ENCODE peak calls at places on chromosomes 5 and 9, in six cellular contexts. R is fibroblast of lung, V is mammary epithelial cell, E is A549, K is astrocyte, D is HCT116. I is an unnamed sample. For H3K4me1, the result is how much of the 10 kb centered on the place peaks cover.

GRCh38 chr5:176675676-176676360 is 28.5 kb downstream of the TSPAN17 start:
- DNase-seq in R (peak), V (no peak), E (peak), K (no peak), D (peak), I (no peak)

GRCh38 chr5:144812770-144813169 is 642.1 kb downstream of the KCTD16 start:
- DNase-seq in R (peak), V (peak), E (peak), K (peak), D (no peak), I (no peak)

GRCh38 chr9:78325343-78325742 is 28.4 kb downstream of the PSAT1 start:
- DNase-seq in R (peak), V (no peak), E (no peak), K (peak), D (no peak), I (no peak)

GRCh38 chr5:161420526-161420925 is 126.0 kb downstream of the GABRB2 start:
- DNase-seq in R (no peak), V (no peak), E (no peak), K (no peak), D (no peak), I (no peak)

GRCh38 chr9:83707518-83707767 is 315 bp downstream of the UBQLN1 start:
- DNase-seq in R (peak), V (peak), E (no peak), K (peak), D (no peak), I (no peak)

GRCh38 chr5:53403291-53403690 is 77.1 kb upstream of the FST start:
- DNase-seq in R (peak), V (no peak), E (no peak), K (peak), D (no peak), I (no peak)

GRCh38 chr9:111961011-111961410 is 64.4 kb downstream of the UGCG start:
- DNase-seq in R (peak), V (peak), E (no peak), K (peak), D (no peak), I (no peak)

GRCh38 chr9:111118256-111118950 is 80.1 kb upstream of the LPAR1 start:
- DNase-seq in R (peak), V (peak), E (no peak), K (peak), D (no peak), I (no peak)

GRCh38 chr9:136858844-136859757 is 7.0 kb downstream of the MAMDC4 start:
- DNase-seq in R (peak), V (peak), E (peak), K (no peak), D (no peak), I (no peak)

GRCh38 chr5:150503977-150504620 is 3.8 kb upstream of the NDST1 start:
- DNase-seq in R (peak), V (no peak), E (no peak), K (no peak), D (no peak), I (no peak)

GRCh38 chr9:70581214-70581966 is 166.9 kb upstream of the KLF9 start:
- DNase-seq in R (no peak), V (no peak), E (no peak), K (no peak), D (no peak), I (no peak)

GRCh38 chr9:89352874-89353649 is 34.8 kb downstream of the SECISBP2 start:
- DNase-seq in R (no peak), V (no peak), E (no peak), K (no peak), D (no peak), I (no peak)

GRCh38 chr5:169354263-169354662 is 53.3 kb upstream of the SLIT3 start:
- DNase-seq in R (peak), V (peak), E (peak), K (peak), D (no peak), I (no peak)

GRCh38 chr5:55187370-55187769 is 14.4 kb upstream of the CDC20B start:
- DNase-seq in R (no peak), V (peak), E (peak), K (no peak), D (peak), I (no peak)

GRCh38 chr5:126917918-126918623 is 112.3 kb downstream of the MARCHF3 start:
- DNase-seq in R (peak), V (no peak), E (peak), K (peak), D (no peak), I (no peak)

GRCh38 chr9:133950916-133951231 is 41.2 kb downstream of the VAV2 start:
- DNase-seq in R (no peak), V (no peak), E (no peak), K (no peak), D (no peak), I (no peak)

GRCh38 chr5:91263898-91264297 is 119.2 kb downstream of the ARRDC3 start:
- DNase-seq in R (no peak), V (no peak), E (no peak), K (no peak), D (no peak), I (no peak)

GRCh38 chr5:113122053-113122452 is 145.5 kb downstream of the DCP2 start:
- DNase-seq in R (peak), V (peak), E (no peak), K (peak), D (no peak), I (no peak)

GRCh38 chr9:16039988-16040761 is 487.3 kb downstream of the CCDC171 start:
- DNase-seq in R (peak), V (no peak), E (peak), K (peak), D (no peak), I (no peak)

GRCh38 chr5:18394154-18394804 is 760.0 kb downstream of the TAF11L14 start:
- DNase-seq in R (peak), V (peak), E (peak), K (peak), D (no peak), I (peak)

GRCh38 chr5:133108481-133108921 is 56.7 kb downstream of the HSPA4 start:
- DNase-seq in R (no peak), V (no peak), E (no peak), K (no peak), D (no peak), I (no peak)

GRCh38 chr5:133273661-133274596 is 222.1 kb downstream of the HSPA4 start:
- DNase-seq in R (peak), V (peak), E (no peak), K (peak), D (no peak), I (no peak)

GRCh38 chr9:137021979-137022619 is 5.9 kb downstream of the ABCA2 start:
- DNase-seq in R (peak), V (peak), E (peak), K (no peak), D (peak), I (peak)

GRCh38 chr5:90503596-90503995 is 25.8 kb downstream of the LYSMD3 start:
- DNase-seq in R (peak), V (peak), E (no peak), K (no peak), D (no peak), I (no peak)

GRCh38 chr9:76617510-76618194 is 146.6 kb upstream of the PCA3 start:
- DNase-seq in R (no peak), V (no peak), E (no peak), K (no peak), D (no peak), I (no peak)

GRCh38 chr9:76619645-76620044 is 144.6 kb upstream of the PCA3 start:
- DNase-seq in R (no peak), V (no peak), E (no peak), K (no peak), D (no peak), I (no peak)

GRCh38 chr9:76620586-76620985 is 143.7 kb upstream of the PCA3 start:
- DNase-seq in R (no peak), V (no peak), E (no peak), K (no peak), D (no peak), I (no peak)

GRCh38 chr9:76618762-76619161 is 145.5 kb upstream of the PCA3 start:
- DNase-seq in R (peak), V (no peak), E (no peak), K (peak), D (no peak), I (no peak)

GRCh38 chr9:76621011-76621410 is 143.2 kb upstream of the PCA3 start:
- DNase-seq in R (no peak), V (no peak), E (no peak), K (no peak), D (no peak), I (no peak)
- H3K4me1 ChIP-seq in R (under half), V (under half), E (under half), K (under half), D (under half), I (under half)

GRCh38 chr5:38723423-38723822 is 122.4 kb upstream of the OSMR start:
- DNase-seq in R (no peak), V (no peak), E (no peak), K (no peak), D (no peak), I (no peak)

GRCh38 chr5:38724301-38725030 is 121.3 kb upstream of the OSMR start:
- DNase-seq in R (peak), V (no peak), E (peak), K (peak), D (no peak), I (no peak)

GRCh38 chr5:38722918-38723317 is 122.9 kb upstream of the OSMR start:
- DNase-seq in R (no peak), V (no peak), E (no peak), K (no peak), D (no peak), I (no peak)

GRCh38 chr5:38726279-38726678 is 119.5 kb upstream of the OSMR start:
- DNase-seq in R (no peak), V (no peak), E (no peak), K (no peak), D (no peak), I (no peak)

DNA sequence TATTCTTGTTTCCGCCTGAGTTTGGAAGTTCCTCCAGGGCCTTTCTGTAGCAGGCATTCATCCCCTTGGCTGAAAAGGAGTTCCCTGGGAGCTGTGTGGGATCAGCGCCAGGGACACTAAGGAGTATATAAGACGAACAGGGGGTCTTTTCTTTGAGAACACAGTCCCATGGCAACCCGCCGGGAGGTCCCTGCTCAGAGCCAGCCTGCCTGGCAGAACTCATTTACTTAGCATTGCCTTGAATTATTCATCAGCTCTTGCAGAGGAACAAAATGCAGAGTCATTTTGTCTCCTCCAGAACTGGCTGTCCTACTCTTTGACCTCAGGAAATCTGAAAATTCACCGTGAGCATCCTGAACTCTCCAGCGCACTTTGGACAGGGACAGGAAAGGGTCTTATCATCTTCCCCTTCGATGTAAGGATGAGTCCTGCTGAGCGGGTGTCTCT is 120.4 kb upstream of the OSMR start:
- DNase-seq in R (no peak), V (no peak), E (no peak), K (no peak), D (no peak), I (no peak)
- H3K4me2 ChIP-seq in R (no peak), V (no peak), E (no peak), K (no peak), D (no peak), I (no peak)

DNA sequence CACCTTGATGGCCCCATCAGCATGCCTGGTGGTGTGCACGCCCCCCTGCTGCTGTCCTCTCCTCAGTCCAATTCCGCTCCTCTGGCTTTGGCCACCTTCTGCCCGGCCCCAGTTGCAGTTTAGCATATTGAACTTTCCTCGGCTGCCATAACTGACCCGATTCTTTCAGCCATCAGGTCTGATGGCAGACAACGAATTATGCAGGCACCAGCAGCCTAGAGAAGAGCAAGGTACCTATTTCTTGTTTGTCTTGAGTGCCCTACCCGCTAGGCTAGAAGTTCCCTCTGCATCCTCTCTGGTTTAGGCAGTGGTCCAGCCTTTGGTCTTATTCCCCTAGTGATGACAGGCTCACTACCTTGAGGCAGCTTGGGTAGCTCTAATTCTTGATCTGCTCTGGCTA is 43.0 kb upstream of the SLC25A51 start:
- DNase-seq in R (no peak), V (no peak), E (no peak), K (no peak), D (no peak), I (no peak)
- H3K4me1 ChIP-seq in R (under half), V (half or more), E (half or more), K (under half), D (under half), I (under half)

GRCh38 chr5:96254980-96255681 is 177.9 kb downstream of the PCSK1 start:
- DNase-seq in R (peak), V (peak), E (peak), K (peak), D (no peak), I (no peak)

GRCh38 chr5:96259211-96259772 is 173.8 kb downstream of the PCSK1 start:
- DNase-seq in R (peak), V (peak), E (peak), K (peak), D (no peak), I (no peak)

GRCh38 chr5:96258692-96259091 is 174.4 kb downstream of the PCSK1 start:
- DNase-seq in R (no peak), V (no peak), E (no peak), K (no peak), D (no peak), I (no peak)

GRCh38 chr5:96257904-96258303 is 175.1 kb downstream of the PCSK1 start:
- DNase-seq in R (peak), V (peak), E (no peak), K (peak), D (no peak), I (no peak)

GRCh38 chr5:96256795-96257470 is 176.1 kb downstream of the PCSK1 start:
- DNase-seq in R (peak), V (peak), E (peak), K (peak), D (peak), I (peak)
- H3K4me2 ChIP-seq in R (no peak), V (no peak), E (peak), K (peak), D (no peak), I (no peak)

DNA sequence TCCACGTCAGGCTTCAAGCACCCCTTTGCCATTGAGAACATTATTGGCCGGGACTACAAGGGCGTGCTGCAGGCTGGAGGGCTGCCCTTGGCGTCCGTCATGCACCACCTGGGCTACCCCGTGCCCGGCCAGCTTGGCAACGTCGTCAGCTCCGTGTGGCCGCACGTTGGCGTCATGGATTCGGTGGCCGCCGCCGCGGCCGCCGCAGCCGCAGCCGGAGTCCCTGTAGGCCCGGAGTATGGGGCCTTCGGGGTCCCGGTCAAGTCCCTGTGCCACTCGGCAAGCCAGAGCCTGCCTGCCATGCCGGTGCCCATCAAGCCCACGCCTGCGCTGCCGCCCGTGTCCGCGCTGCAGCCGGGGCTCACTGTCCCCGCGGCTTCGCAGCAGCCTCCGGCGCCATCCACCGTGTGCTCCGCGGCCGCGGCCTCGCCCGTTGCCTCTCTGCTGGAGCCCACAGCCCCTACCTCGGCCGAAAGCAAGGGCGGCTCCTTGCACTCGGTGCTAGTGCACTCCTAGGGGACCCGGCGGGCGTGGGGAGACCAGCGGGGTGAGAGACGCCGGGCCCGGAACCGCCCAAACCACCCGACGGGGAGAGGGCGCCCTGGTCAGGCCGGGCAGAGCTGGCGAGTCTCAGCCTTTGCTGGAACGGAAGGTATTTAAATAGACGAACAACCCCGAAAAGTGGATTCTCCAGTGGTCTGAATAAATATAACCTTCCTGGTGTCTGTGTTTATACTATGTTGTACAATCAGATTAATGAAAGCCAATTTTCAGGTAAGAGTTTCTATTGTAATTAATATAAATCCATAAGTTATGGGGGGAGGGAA is 1.2 kb downstream of the FOXB2 start:
- DNase-seq in R (no peak), V (no peak), E (no peak), K (no peak), D (no peak), I (no peak)
- H3K4me1 ChIP-seq in R (under half), V (under half), E (under half), K (under half), D (under half), I (under half)